ENCODE peak calls at places on chromosomes 4 and X, in five cellular contexts. N, U, I, J and F are unnamed samples.

GRCh38 chrX:142204522-142205433 is at the start of gene MAGEC2:
- DNase-seq in U (no peak), J (no peak), N (no peak), I (no peak), F (no peak)

GRCh38 chr4:173013232-173013932 is 155.2 kb upstream of the GALNT7 start:
- DNase-seq in I (peak), N (no peak), J (peak), U (peak), F (peak)

GRCh38 chr4:66035701-66036100 is 365.4 kb upstream of the EPHA5 start:
- DNase-seq in J (no peak), I (no peak), N (no peak), U (no peak), F (no peak)

GRCh38 chr4:99642725-99643489 is 14.7 kb downstream of the C4orf54 start:
- DNase-seq in N (peak), I (peak), U (no peak), J (no peak), F (no peak)

GRCh38 chr4:107856901-107857300 is 32.2 kb downstream of the SGMS2 start:
- DNase-seq in I (no peak), N (no peak), U (no peak), J (no peak), F (no peak)

GRCh38 chr4:126734465-126734864 is 898.3 kb upstream of the INTU start:
- DNase-seq in N (no peak), I (no peak), U (no peak), J (no peak), F (no peak)

GRCh38 chr4:52052475-52052780 is 1.3 kb downstream of the SPATA18 start:
- DNase-seq in U (peak), J (no peak), I (no peak), N (no peak), F (no peak)

GRCh38 chr4:45662996-45663395 is 460.9 kb downstream of the GABRG1 start:
- DNase-seq in I (peak), N (no peak), J (no peak), U (no peak), F (peak)

GRCh38 chr4:71841336-71841735 is 57.5 kb upstream of the GC start:
- DNase-seq in U (no peak), I (no peak), J (no peak), N (no peak), F (no peak)

GRCh38 chr4:98314791-98315565 is 53.8 kb downstream of the RAP1GDS1 start:
- DNase-seq in U (no peak), I (no peak), N (no peak), J (no peak), F (no peak)

GRCh38 chrX:91414710-91415109 is 19.9 kb upstream of the PABPC5 start:
- DNase-seq in N (no peak), U (peak), J (no peak), I (no peak), F (no peak)

GRCh38 chr4:149511558-149512298 is 303.9 kb downstream of the IQCM start:
- DNase-seq in I (no peak), N (no peak), U (no peak), J (no peak), F (no peak)

GRCh38 chr4:88697588-88698329 is at the start of gene NAP1L5:
- DNase-seq in I (peak), U (peak), N (peak), J (peak), F (no peak)

DNA sequence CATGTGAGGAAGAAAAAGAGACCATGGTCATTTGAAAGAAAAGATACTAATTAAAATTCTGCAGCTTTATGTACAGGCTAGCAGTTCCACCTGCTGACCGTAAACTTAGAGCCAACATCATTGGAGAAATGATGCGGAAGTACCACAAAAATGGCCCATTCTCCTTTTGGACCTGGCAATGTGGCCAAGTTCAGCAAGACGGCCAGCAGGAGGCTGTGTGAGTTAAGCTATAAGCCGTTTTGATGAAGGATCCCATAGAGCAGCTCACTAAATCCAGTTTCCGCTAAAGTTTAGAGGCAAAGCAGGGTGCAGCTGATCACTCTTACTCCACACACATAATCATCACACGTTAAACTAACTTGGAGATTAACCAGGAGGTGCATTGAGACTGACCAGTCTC is 133.8 kb downstream of the LDB2 start:
- DNase-seq in U (no peak), N (no peak), I (no peak), J (no peak), F (no peak)
- TF ChIP-seq CTCF in U (no peak), N (no peak), I (no peak), J (no peak), F (no peak)

GRCh38 chr4:8195841-8196460 is 3.1 kb upstream of the SH3TC1 start:
- DNase-seq in U (no peak), I (no peak), N (no peak), J (no peak), F (no peak)

GRCh38 chr4:8191136-8191747 is 7.8 kb upstream of the SH3TC1 start:
- DNase-seq in J (no peak), I (no peak), U (peak), N (peak), F (peak)

GRCh38 chr4:8194306-8195242 is 4.5 kb upstream of the SH3TC1 start:
- DNase-seq in N (no peak), J (no peak), U (no peak), I (no peak), F (no peak)

GRCh38 chr4:8195431-8195830 is 3.7 kb upstream of the SH3TC1 start:
- DNase-seq in J (no peak), I (no peak), U (no peak), N (no peak), F (no peak)

GRCh38 chr4:8192748-8193738 is 6.0 kb upstream of the SH3TC1 start:
- DNase-seq in U (peak), N (no peak), I (peak), J (peak), F (peak)
- TF ChIP-seq CTCF in U (peak), N (no peak), I (peak), J (no peak), F (no peak)

DNA sequence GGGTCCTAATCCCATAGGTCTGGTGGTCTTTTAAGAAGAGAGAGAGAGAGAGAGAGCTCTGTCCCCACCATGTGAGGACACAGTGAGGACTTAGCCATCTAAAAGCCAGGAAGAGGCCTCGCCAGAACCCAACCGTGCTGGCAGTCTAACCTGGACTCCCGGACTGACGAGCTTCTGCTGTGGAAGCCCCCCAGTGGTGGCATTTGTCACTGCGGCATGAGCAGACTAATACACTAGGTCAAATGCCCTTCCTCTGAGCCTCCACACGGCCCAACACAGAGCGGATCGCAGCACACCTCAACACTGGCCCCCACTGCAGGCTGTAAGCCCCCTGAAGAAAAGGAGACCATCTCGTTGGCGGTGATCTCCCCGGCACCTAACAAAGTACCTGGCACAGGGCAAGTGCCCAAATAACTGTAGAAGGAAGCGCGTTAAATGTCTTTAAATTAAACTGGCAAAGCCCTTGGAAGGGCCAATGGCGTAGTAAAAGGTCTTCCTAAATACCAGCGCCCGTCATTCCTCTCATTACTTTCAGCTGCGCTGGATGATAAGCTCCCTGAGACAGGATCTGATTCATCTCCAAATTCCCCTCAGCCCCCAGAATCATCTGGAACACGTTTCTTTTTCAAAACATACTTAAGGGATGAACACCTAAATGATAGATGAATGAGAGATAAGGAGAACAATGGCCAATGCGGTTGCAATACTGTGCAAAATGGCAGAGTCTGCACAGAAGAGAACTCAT is 95.2 kb downstream of the AFAP1 start:
- DNase-seq in I (peak), U (peak), N (peak), J (peak), F (peak)
- TF ChIP-seq CTCF in I (peak), U (peak), N (peak), J (peak), F (no peak)

DNA sequence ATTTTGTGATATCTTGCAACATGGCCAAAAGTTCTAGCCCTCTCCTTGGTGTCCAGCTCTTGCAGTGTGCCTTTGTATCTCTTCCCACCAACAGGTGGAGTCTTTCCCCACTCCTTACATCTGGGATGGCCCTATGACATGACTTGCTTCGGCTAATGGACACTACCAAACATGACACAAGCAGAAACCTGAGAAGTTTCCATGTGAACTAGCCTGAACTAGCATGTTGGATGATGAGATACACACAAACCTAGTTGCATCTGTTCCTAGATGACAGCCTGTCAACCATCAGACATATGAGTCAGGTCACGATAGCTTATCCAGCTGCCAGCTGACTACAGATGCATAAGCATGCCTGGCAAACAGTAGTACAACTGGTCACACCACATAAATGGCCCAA is 207.5 kb upstream of the FTHL17 start:
- DNase-seq in N (no peak), J (no peak), I (no peak), U (no peak), F (peak)
- TF ChIP-seq CTCF in N (no peak), J (no peak), I (no peak), U (no peak), F (no peak)